ENCODE peak calls at places on chromosome 5, in four cellular contexts. One of them, this sample, is unnamed.

GRCh38 chr5:68356623-68357022 is 141.1 kb downstream of the PIK3R1 start:
- DNase-seq in GM23248: no peak
- DNase-seq in IMR-90: no peak
- DNase-seq in H9: no peak
- DNase-seq in this sample: no peak

GRCh38 chr5:149837680-149838269 is 106.8 kb downstream of the PDE6A start:
- DNase-seq in H9: peak
- DNase-seq in IMR-90: peak
- DNase-seq in GM23248: peak
- DNase-seq in this sample: peak

GRCh38 chr5:53399921-53400697 is 80.3 kb upstream of the FST start:
- DNase-seq in IMR-90: no peak
- DNase-seq in H9: no peak
- DNase-seq in GM23248: peak
- DNase-seq in this sample: peak

GRCh38 chr5:59193616-59194319 is 610.9 kb downstream of the RAB3C start:
- DNase-seq in H9: no peak
- DNase-seq in GM23248: peak
- DNase-seq in IMR-90: peak
- DNase-seq in this sample: peak

GRCh38 chr5:140038373-140038957 is 4.6 kb downstream of the NRG2 start:
- DNase-seq in IMR-90: peak
- DNase-seq in H9: no peak
- DNase-seq in GM23248: peak
- DNase-seq in this sample: peak

GRCh38 chr5:96893342-96893741 is 17.0 kb downstream of the ERAP2 start:
- DNase-seq in IMR-90: peak
- DNase-seq in GM23248: peak
- DNase-seq in H9: no peak
- DNase-seq in this sample: peak

GRCh38 chr5:67900515-67900914 is 315.0 kb upstream of the PIK3R1 start:
- DNase-seq in H9: no peak
- DNase-seq in GM23248: no peak
- DNase-seq in IMR-90: no peak
- DNase-seq in this sample: no peak

GRCh38 chr5:59813761-59814562 is 79.6 kb downstream of the PDE4D start:
- DNase-seq in IMR-90: peak
- DNase-seq in GM23248: peak
- DNase-seq in H9: no peak
- DNase-seq in this sample: peak

GRCh38 chr5:15693036-15693728 is 193.2 kb downstream of the FBXL7 start:
- DNase-seq in GM23248: no peak
- DNase-seq in IMR-90: peak
- DNase-seq in H9: no peak
- DNase-seq in this sample: no peak

GRCh38 chr5:126594077-126594476 is 942 bp downstream of the ALDH7A1 start:
- DNase-seq in GM23248: peak
- DNase-seq in H9: no peak
- DNase-seq in IMR-90: peak
- DNase-seq in this sample: peak

GRCh38 chr5:62779010-62779422 is 200.4 kb downstream of the LRRC70 start:
- DNase-seq in GM23248: peak
- DNase-seq in H9: peak
- DNase-seq in IMR-90: peak
- DNase-seq in this sample: peak

GRCh38 chr5:78320461-78320860 is 26.0 kb upstream of the AP3B1 start:
- DNase-seq in GM23248: peak
- DNase-seq in H9: no peak
- DNase-seq in IMR-90: peak
- DNase-seq in this sample: peak

GRCh38 chr5:37840036-37840909 is at the start of gene GDNF:
- DNase-seq in GM23248: peak
- DNase-seq in IMR-90: peak
- DNase-seq in H9: peak
- DNase-seq in this sample: peak

GRCh38 chr5:136208946-136209345 is 16.0 kb upstream of the SMIM32 start:
- DNase-seq in IMR-90: no peak
- DNase-seq in GM23248: no peak
- DNase-seq in H9: no peak
- DNase-seq in this sample: no peak

GRCh38 chr5:136211282-136211681 is 18.3 kb upstream of the SMIM32 start:
- DNase-seq in H9: no peak
- DNase-seq in IMR-90: no peak
- DNase-seq in GM23248: no peak
- DNase-seq in this sample: no peak

GRCh38 chr5:136212252-136212721 is 19.3 kb upstream of the SMIM32 start:
- DNase-seq in GM23248: peak
- DNase-seq in H9: peak
- DNase-seq in IMR-90: peak
- DNase-seq in this sample: peak

GRCh38 chr5:136209346-136209910 is 16.5 kb upstream of the SMIM32 start:
- DNase-seq in H9: no peak
- DNase-seq in GM23248: no peak
- DNase-seq in IMR-90: no peak
- DNase-seq in this sample: no peak

GRCh38 chr5:136210259-136210658 is 17.3 kb upstream of the SMIM32 start:
- DNase-seq in GM23248: no peak
- DNase-seq in H9: no peak
- DNase-seq in IMR-90: no peak
- DNase-seq in this sample: no peak
- H3K4me2 ChIP-seq in GM23248: no peak
- H3K4me2 ChIP-seq in H9: no peak
- H3K4me2 ChIP-seq in IMR-90: no peak
- H3K4me2 ChIP-seq in this sample: no peak

DNA sequence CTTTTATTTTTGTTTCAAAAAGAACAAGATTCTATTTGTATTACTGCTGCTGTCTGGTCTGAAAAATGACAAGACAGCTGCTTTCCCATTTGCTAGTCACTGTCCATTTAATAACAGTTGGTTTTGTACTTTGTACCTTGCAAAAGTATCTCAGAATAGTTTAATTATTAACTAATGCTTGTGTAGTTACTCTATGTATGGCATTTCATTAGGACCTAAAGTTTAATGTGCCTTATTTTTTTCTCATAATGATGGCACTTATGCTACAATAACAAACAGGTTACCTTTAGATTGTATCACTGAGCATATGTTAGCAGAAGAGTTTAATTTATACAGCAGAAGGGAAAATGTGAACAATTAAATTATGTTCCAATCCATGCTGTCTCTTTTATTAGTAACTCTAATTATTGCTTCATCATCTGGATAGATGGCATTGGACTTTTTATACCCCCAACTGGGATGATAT is 134.2 kb downstream of the CDH10 start:
- DNase-seq in GM23248: no peak
- DNase-seq in IMR-90: no peak
- DNase-seq in H9: no peak
- DNase-seq in this sample: no peak
- H3K4me2 ChIP-seq in GM23248: no peak
- H3K4me2 ChIP-seq in IMR-90: no peak
- H3K4me2 ChIP-seq in H9: no peak
- H3K4me2 ChIP-seq in this sample: no peak

GRCh38 chr5:74541381-74541781 is 99.1 kb downstream of the ENC1 start:
- DNase-seq in GM23248: peak
- DNase-seq in H9: no peak
- DNase-seq in IMR-90: peak
- DNase-seq in this sample: no peak
- H3K4me2 ChIP-seq in GM23248: no peak
- H3K4me2 ChIP-seq in H9: no peak
- H3K4me2 ChIP-seq in IMR-90: no peak
- H3K4me2 ChIP-seq in this sample: no peak

DNA sequence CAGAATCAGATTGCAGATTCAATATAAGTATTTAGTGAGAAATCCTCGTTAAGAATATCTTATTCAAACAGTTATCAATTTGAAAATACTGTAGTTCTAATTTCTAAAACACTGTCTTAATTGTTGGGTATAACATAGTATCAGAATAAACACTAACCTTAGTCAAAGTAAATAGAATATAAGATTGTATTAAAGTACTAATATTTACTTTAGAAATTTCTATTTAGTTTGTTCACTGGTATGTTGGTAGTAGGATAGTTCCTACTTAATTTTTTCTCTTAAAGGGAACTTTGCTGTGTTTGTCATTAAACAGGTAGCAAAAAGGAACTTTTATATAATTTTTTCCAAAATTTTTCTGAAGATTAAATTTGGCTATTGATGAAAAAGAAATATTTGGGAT is 42.3 kb downstream of the FAM174A start:
- DNase-seq in IMR-90: no peak
- DNase-seq in H9: no peak
- DNase-seq in GM23248: no peak
- DNase-seq in this sample: no peak
- H3K4me2 ChIP-seq in IMR-90: no peak
- H3K4me2 ChIP-seq in H9: no peak
- H3K4me2 ChIP-seq in GM23248: no peak
- H3K4me2 ChIP-seq in this sample: no peak

GRCh38 chr5:176611435-176611834 is 1.5 kb upstream of the GPRIN1 start:
- DNase-seq in IMR-90: peak
- DNase-seq in H9: peak
- DNase-seq in GM23248: peak
- DNase-seq in this sample: peak

GRCh38 chr5:176609724-176610429 is at the start of gene GPRIN1:
- DNase-seq in H9: peak
- DNase-seq in IMR-90: peak
- DNase-seq in GM23248: peak
- DNase-seq in this sample: peak

GRCh38 chr5:176608937-176609723 is 826 bp downstream of the GPRIN1 start:
- DNase-seq in GM23248: peak
- DNase-seq in H9: no peak
- DNase-seq in IMR-90: no peak
- DNase-seq in this sample: peak

GRCh38 chr5:176612008-176612407 is 2.1 kb upstream of the GPRIN1 start:
- DNase-seq in IMR-90: no peak
- DNase-seq in GM23248: no peak
- DNase-seq in H9: no peak
- DNase-seq in this sample: no peak

DNA sequence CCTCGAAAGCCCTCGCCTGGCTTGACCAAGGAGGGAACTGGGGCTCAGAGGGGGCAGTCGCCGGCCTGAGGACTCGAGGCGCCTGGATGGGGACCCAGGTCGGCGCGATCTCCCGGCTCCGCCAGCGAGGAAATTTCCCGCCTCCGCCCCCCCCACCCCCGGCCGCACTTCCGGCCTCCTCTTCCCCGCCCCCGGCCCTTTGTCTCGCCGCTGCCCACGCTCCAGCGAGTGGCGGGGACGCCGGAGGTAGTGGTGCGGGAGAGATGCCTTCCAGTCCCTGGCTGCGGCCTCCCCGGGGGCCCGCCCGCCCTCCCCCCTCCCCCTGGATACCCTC is 441 bp upstream of the GPRIN1 start:
- DNase-seq in H9: no peak
- DNase-seq in IMR-90: no peak
- DNase-seq in GM23248: no peak
- DNase-seq in this sample: no peak
- H3K4me2 ChIP-seq in H9: peak
- H3K4me2 ChIP-seq in IMR-90: peak
- H3K4me2 ChIP-seq in GM23248: peak
- H3K4me2 ChIP-seq in this sample: peak

DNA sequence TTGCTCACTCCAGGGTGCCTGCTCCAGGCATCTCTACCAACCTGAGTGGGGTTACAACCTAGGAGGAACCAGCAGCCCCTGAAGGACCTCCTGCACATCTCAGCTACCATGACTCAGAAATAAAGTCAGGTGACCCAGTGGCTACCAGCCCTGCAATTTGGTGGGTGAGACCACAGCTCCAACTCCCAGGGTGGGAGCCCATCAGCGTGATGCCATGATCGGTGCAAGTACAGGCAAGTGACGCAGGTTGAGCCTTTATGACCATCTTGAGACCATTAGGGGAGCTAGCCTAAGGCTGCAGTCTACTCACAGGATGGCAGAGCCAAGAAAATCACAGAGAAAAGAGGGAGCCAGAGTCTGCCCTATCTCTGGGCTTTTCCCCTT is 8.6 kb downstream of the SEPTIN8 start:
- DNase-seq in H9: no peak
- DNase-seq in IMR-90: no peak
- DNase-seq in GM23248: no peak
- DNase-seq in this sample: no peak
- H3K4me2 ChIP-seq in H9: no peak
- H3K4me2 ChIP-seq in IMR-90: no peak
- H3K4me2 ChIP-seq in GM23248: no peak
- H3K4me2 ChIP-seq in this sample: no peak

GRCh38 chr5:93240228-93240834 is 340.7 kb downstream of the NR2F1-AS1 start:
- DNase-seq in GM23248: no peak
- DNase-seq in IMR-90: no peak
- DNase-seq in H9: no peak
- DNase-seq in this sample: no peak

GRCh38 chr5:93235751-93236150 is 345.3 kb downstream of the NR2F1-AS1 start:
- DNase-seq in GM23248: no peak
- DNase-seq in IMR-90: no peak
- DNase-seq in H9: no peak
- DNase-seq in this sample: no peak

GRCh38 chr5:93236807-93237421 is 344.1 kb downstream of the NR2F1-AS1 start:
- DNase-seq in GM23248: peak
- DNase-seq in H9: no peak
- DNase-seq in IMR-90: peak
- DNase-seq in this sample: no peak
- H3K4me2 ChIP-seq in GM23248: no peak
- H3K4me2 ChIP-seq in H9: no peak
- H3K4me2 ChIP-seq in IMR-90: peak
- H3K4me2 ChIP-seq in this sample: no peak